ENCODE peak calls at places on chromosomes 7 and 10, in four cellular contexts. R is CD8-positive, alpha-beta T cell; D is T-helper 2 cell; H is RPMI8226. C is an unnamed sample.

GRCh38 chr7:146319625-146320024 is 203.0 kb downstream of the CNTNAP2 start:
- DNase-seq in R (no peak), H (no peak), D (no peak), C (no peak)

GRCh38 chr7:108406474-108406873 is 49.8 kb downstream of the NRCAM start:
- DNase-seq in R (no peak), H (peak), D (no peak), C (peak)

GRCh38 chr10:43212043-43212721 is 54.7 kb downstream of the RASGEF1A start:
- DNase-seq in R (no peak), H (no peak), D (no peak), C (no peak)

GRCh38 chr10:8369666-8370065 is 315.2 kb downstream of the GATA3 start:
- DNase-seq in D (no peak), H (no peak), R (no peak), C (no peak)

GRCh38 chr7:42605381-42605780 is 306.5 kb downstream of the C7orf25 start:
- DNase-seq in D (no peak), R (no peak), H (peak), C (no peak)

GRCh38 chr7:15947749-15948148 is 261.3 kb upstream of the MEOX2 start:
- DNase-seq in D (no peak), R (no peak), H (no peak), C (no peak)

GRCh38 chr10:70598857-70599295 is 3.7 kb downstream of the PRF1 start:
- DNase-seq in R (no peak), D (no peak), H (no peak), C (no peak)

GRCh38 chr7:62361-63116 is 129.8 kb upstream of the FAM20C start:
- DNase-seq in R (no peak), D (no peak), H (no peak), C (no peak)

GRCh38 chr10:102743588-102744373 is at the start of gene WBP1L:
- DNase-seq in R (peak), D (peak), H (peak), C (peak)

GRCh38 chr7:2005746-2006145 is 227.0 kb downstream of the MAD1L1 start:
- DNase-seq in R (no peak), D (no peak), H (no peak), C (no peak)

GRCh38 chr7:132250480-132251326 is 325.6 kb downstream of the PLXNA4 start:
- DNase-seq in R (no peak), H (no peak), D (no peak), C (no peak)

GRCh38 chr7:100835903-100836811 is 8.8 kb upstream of the EPHB4 start:
- DNase-seq in H (no peak), R (no peak), D (no peak), C (no peak)

GRCh38 chr10:33385016-33385415 is 50.5 kb upstream of the NRP1 start:
- DNase-seq in R (no peak), H (no peak), D (no peak), C (no peak)

GRCh38 chr10:128254486-128254885 is 128.3 kb upstream of the MKI67 start:
- DNase-seq in D (no peak), R (no peak), H (no peak), C (peak)

GRCh38 chr10:74754397-74754796 is 72.0 kb upstream of the KAT6B start:
- DNase-seq in H (no peak), R (no peak), D (no peak), C (no peak)

GRCh38 chr10:591646-592045 is 97.8 kb downstream of the DIP2C start:
- DNase-seq in R (no peak), H (no peak), D (no peak), C (no peak)

GRCh38 chr10:81917666-81918065 is 42.7 kb downstream of the NRG3 start:
- DNase-seq in R (no peak), H (no peak), D (no peak), C (no peak)

GRCh38 chr10:99854860-99855259 is 72.4 kb downstream of the ABCC2 start:
- DNase-seq in D (no peak), H (no peak), R (no peak), C (peak)

GRCh38 chr10:36765777-36766176 is 359.6 kb upstream of the ANKRD30A start:
- DNase-seq in R (no peak), H (no peak), D (no peak), C (no peak)

GRCh38 chr7:8938036-8938435 is 504.6 kb downstream of the NXPH1 start:
- DNase-seq in H (no peak), D (no peak), R (no peak), C (no peak)

C was measured in mesenchymal stem cell.